ENCODE peak calls at places on chromosomes 7 and 10, in four cellular contexts. S is PC-9, N is fibroblast of lung, L is endodermal cell. J is an unnamed sample. For H3K9me3, the result is how much of the 10 kb centered on the place peaks cover.

GRCh38 chr10:23694446-23694920 is 255.6 kb downstream of the OTUD1 start:
- DNase-seq in S (no peak), N (no peak), L (peak), J (no peak)

GRCh38 chr10:120582753-120583152 is 125.7 kb downstream of the PLPP4 start:
- DNase-seq in S (no peak), N (no peak), L (no peak), J (no peak)

GRCh38 chr7:20596653-20597052 is 18.8 kb upstream of the ABCB5 start:
- DNase-seq in S (no peak), N (peak), L (no peak), J (peak)

GRCh38 chr7:70674268-70675025 is 457.5 kb upstream of the GALNT17 start:
- DNase-seq in S (no peak), N (no peak), L (peak), J (no peak)

GRCh38 chr10:28432210-28432676 is 100.7 kb upstream of the WAC start:
- DNase-seq in S (peak), N (peak), L (peak), J (peak)

GRCh38 chr7:142584765-142585164 is 164.5 kb upstream of the PRSS1 start:
- DNase-seq in S (peak), N (peak), L (no peak), J (no peak)

GRCh38 chr10:46516660-46517416 is 39.6 kb downstream of the GPRIN2 start:
- DNase-seq in S (peak), N (peak), L (peak), J (no peak)

GRCh38 chr7:10838205-10838604 is 135.5 kb upstream of the PHF14 start:
- DNase-seq in S (no peak), N (no peak), L (no peak), J (no peak)

GRCh38 chr7:42843209-42843800 is 68.6 kb downstream of the C7orf25 start:
- DNase-seq in S (no peak), N (peak), L (peak), J (no peak)

GRCh38 chr10:95605163-95605562 is 44.0 kb upstream of the SORBS1 start:
- DNase-seq in S (no peak), N (no peak), L (no peak), J (no peak)

GRCh38 chr7:36761835-36762234 is 37.5 kb upstream of the AOAH start:
- DNase-seq in S (no peak), N (no peak), L (no peak), J (no peak)

GRCh38 chr7:151721694-151722093 is 155.2 kb downstream of the PRKAG2 start:
- DNase-seq in S (peak), N (no peak), L (no peak), J (no peak)

GRCh38 chr10:132282667-132283603 is 24.8 kb downstream of the STK32C start:
- DNase-seq in S (no peak), N (peak), L (no peak), J (no peak)

GRCh38 chr7:28903779-28904538 is 54.2 kb downstream of the TRIL start:
- DNase-seq in S (no peak), N (peak), L (no peak), J (no peak)

GRCh38 chr10:12568391-12568790 is 219.0 kb downstream of the CAMK1D start:
- DNase-seq in S (no peak), N (no peak), L (no peak), J (no peak)

GRCh38 chr7:9036080-9036479 is 602.7 kb downstream of the NXPH1 start:
- DNase-seq in S (no peak), N (no peak), L (no peak), J (no peak)
- H3K9me3 ChIP-seq in S (under half), N (under half), L (under half), J (under half)

DNA sequence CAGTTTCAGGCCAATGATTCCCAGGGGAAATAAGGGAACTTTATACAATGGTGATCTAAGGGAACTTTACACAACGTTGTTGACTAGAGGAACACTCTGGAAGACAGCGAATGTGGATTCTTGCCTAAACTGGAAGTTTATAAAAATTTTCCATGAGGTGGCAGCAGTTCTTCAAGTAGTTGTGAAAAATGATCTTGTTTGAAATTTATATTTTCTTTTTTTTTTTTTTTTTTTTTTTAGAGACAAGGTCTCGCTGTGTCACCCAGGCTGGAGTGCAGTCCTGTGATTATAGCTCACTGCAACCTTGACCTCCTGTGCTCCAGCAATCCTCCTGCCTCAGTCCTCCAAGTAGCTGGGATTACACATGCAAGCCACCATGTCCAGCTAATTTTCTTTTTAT is 32.1 kb upstream of the GTF2I start:
- DNase-seq in S (peak), N (peak), L (no peak), J (no peak)
- TF ChIP-seq CTCF in S (peak), N (no peak), L (no peak), J (no peak)

GRCh38 chr7:63067897-63068585 is 930.6 kb upstream of the ZNF722 start:
- DNase-seq in S (no peak), N (no peak), L (no peak), J (no peak)
- H3K9me3 ChIP-seq in S (under half), N (under half), L (under half), J (under half)

GRCh38 chr10:124262249-124262865 is 156.4 kb downstream of the OAT start:
- DNase-seq in S (no peak), N (no peak), L (no peak), J (no peak)
- TF ChIP-seq CTCF in S (no peak), N (no peak), L (no peak), J (no peak)

GRCh38 chr7:23205861-23206510 is 24.1 kb downstream of the NUP42 start:
- DNase-seq in S (no peak), N (no peak), L (no peak), J (no peak)

GRCh38 chr7:23206511-23206867 is 24.6 kb downstream of the NUP42 start:
- DNase-seq in S (no peak), N (peak), L (no peak), J (no peak)

GRCh38 chr7:23210502-23210901 is 28.7 kb downstream of the NUP42 start:
- DNase-seq in S (no peak), N (no peak), L (no peak), J (no peak)

GRCh38 chr7:23204241-23204640 is 22.4 kb downstream of the NUP42 start:
- DNase-seq in S (no peak), N (peak), L (no peak), J (no peak)

DNA sequence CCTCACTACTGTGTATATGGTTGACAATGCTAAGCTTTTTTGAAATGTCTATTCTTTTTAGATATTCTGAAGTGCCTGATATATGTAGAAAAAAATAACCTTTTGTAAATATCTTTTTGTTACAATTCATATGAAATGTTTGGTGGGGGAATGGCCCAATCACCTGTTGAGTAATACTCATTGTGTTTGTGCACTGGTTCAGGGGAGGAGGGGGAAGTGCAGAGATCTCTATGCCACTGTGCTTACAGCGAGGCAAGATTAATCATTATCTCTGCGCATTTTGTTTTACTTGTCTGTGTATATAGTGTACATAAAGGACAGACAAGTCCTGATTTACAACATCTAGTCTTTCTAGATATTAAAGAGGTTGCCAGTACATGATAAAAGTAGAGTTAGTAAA is 25.2 kb downstream of the NUP42 start:
- DNase-seq in S (no peak), N (no peak), L (no peak), J (no peak)
- H3K9me3 ChIP-seq in S (under half), N (under half), L (under half), J (under half)

GRCh38 chr10:87659571-87660483 is at the start of gene PAPSS2:
- DNase-seq in S (no peak), N (peak), L (peak), J (no peak)
- TF ChIP-seq CTCF in S (no peak), N (peak), L (peak), J (no peak)

GRCh38 chr10:125694874-125695273 is 11.9 kb upstream of the TEX36 start:
- DNase-seq in S (peak), N (peak), L (no peak), J (no peak)

GRCh38 chr10:125691160-125691981 is 8.4 kb upstream of the TEX36 start:
- DNase-seq in S (peak), N (no peak), L (no peak), J (no peak)

GRCh38 chr10:125689955-125690569 is 7.1 kb upstream of the TEX36 start:
- DNase-seq in S (no peak), N (no peak), L (no peak), J (no peak)

GRCh38 chr10:125692246-125692931 is 9.4 kb upstream of the TEX36 start:
- DNase-seq in S (no peak), N (no peak), L (no peak), J (no peak)

GRCh38 chr10:125692932-125693847 is 10.2 kb upstream of the TEX36 start:
- DNase-seq in S (peak), N (no peak), L (no peak), J (no peak)
- H3K9me3 ChIP-seq in S (under half), N (under half), L (under half), J (under half)

DNA sequence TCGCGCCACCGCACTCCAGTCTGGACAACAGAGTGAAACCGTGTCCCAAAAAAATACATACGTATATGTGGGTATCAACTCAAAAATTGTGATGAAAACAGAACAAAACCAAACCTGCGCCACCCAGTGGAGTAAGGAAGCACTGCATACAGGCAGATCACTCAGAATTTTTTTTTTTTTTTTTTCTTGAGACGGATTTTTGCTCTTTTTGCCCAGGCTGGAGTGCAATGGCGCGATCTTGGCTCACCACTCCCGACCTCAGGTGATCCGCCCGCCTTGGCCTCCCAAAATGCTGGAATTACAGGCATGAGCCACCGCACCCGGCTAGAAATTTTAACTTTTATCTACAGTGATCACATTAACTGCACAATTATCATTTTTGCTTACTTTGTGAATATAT is 9.1 kb upstream of the TMEM236 start:
- DNase-seq in S (peak), N (peak), L (peak), J (no peak)
- TF ChIP-seq CTCF in S (peak), N (peak), L (peak), J (peak)

DNA sequence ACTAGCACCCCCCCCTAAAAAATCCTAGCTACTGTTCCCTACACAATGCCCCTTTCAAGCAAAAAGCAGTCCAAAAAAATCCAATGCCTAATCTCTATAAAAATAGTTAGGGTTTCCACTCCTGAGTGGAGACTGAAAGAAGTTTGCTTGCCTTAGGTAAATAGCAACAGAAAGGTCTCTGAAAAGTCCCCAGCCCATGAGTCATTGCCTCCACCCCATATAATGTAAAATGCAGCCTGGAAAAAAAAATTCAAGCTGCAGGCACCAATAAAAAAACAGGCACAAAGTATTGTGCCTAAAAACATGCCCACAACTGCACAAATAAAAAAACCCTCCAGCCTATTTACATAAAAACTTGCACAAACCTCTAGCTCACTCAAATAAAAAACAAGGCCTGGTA is 47.5 kb downstream of the ZNF680 start:
- DNase-seq in S (no peak), N (no peak), L (no peak), J (no peak)
- H3K9me3 ChIP-seq in S (under half), N (under half), L (half or more), J (half or more)

DNA sequence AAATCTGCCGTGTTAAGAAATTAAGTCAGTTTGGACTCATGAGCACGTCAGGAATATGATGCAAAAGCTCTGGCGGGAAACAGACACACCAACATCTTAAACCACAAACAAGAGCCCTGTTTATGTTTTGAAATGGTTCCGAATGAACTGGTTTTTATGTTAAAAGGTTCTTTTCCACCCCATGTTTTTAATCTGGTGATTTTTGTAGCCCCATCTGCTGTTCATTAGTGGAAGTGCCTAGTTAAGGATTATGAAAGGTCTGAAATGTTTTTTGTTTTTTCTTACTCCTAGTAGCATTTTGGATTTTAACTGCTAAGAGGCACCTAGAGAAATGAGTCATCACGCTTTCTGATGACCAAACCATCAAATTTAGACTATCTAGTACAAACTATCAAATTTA is 404.1 kb upstream of the MKI67 start:
- DNase-seq in S (no peak), N (peak), L (no peak), J (peak)
- TF ChIP-seq CTCF in S (peak), N (no peak), L (peak), J (peak)